ENCODE peak calls at places on chromosomes 11 and 22, in four cellular contexts. D is HepG2, E is K562, B is GM12878. A is an unnamed sample.

GRCh38 chr11:26507229-26507628 is 64.8 kb downstream of the MUC15 start:
- DNase-seq in D (no peak), E (no peak), B (no peak), A (no peak)

GRCh38 chr22:48567213-48567975 is 1260.3 kb downstream of the BRD1 start:
- DNase-seq in D (no peak), E (no peak), B (no peak), A (no peak)

GRCh38 chr11:68212421-68213134 is 518 bp downstream of the KMT5B start:
- DNase-seq in D (peak), E (peak), B (no peak), A (peak)

GRCh38 chr22:20137671-20138416 is 6.2 kb downstream of the ZDHHC8 start:
- DNase-seq in D (no peak), E (no peak), B (no peak), A (no peak)

GRCh38 chr11:33830903-33831648 is 56.8 kb upstream of the FBXO3 start:
- DNase-seq in D (no peak), E (no peak), B (no peak), A (no peak)

GRCh38 chr11:116948375-116948774 is 111.0 kb upstream of the APOA1 start:
- DNase-seq in D (no peak), E (no peak), B (no peak), A (no peak)

GRCh38 chr11:92399702-92400101 is 175.1 kb downstream of the FAT3 start:
- DNase-seq in D (no peak), E (no peak), B (no peak), A (no peak)

GRCh38 chr11:95283146-95283545 is 52.1 kb upstream of the SESN3 start:
- DNase-seq in D (no peak), E (no peak), B (no peak), A (no peak)

GRCh38 chr11:78190374-78190773 is 1.7 kb downstream of the USP35 start:
- DNase-seq in D (no peak), E (no peak), B (peak), A (no peak)

GRCh38 chr22:27518583-27519437 is 282.7 kb downstream of the MN1 start:
- DNase-seq in D (no peak), E (no peak), B (no peak), A (no peak)

GRCh38 chr11:43825217-43825816 is 55.3 kb upstream of the ALKBH3 start:
- DNase-seq in D (peak), E (peak), B (no peak), A (no peak)

GRCh38 chr22:43835736-43836135 is 23.6 kb upstream of the EFCAB6 start:
- DNase-seq in D (no peak), E (no peak), B (no peak), A (no peak)

GRCh38 chr22:19783531-19784395 is 23.2 kb downstream of the TBX1 start:
- DNase-seq in D (no peak), E (no peak), B (no peak), A (peak)

GRCh38 chr11:35927730-35928129 is 16.1 kb upstream of the LDLRAD3 start:
- DNase-seq in D (peak), E (no peak), B (no peak), A (no peak)

GRCh38 chr22:44286673-44287072 is 26.1 kb downstream of the SHISAL1 start:
- DNase-seq in D (no peak), E (no peak), B (no peak), A (no peak)

GRCh38 chr11:43516316-43516820 is 157.6 kb downstream of the TTC17 start:
- DNase-seq in D (no peak), E (no peak), B (no peak), A (peak)

GRCh38 chr22:37529652-37530345 is 10.6 kb upstream of the CARD10 start:
- DNase-seq in D (no peak), E (no peak), B (peak), A (no peak)

GRCh38 chr22:41946360-41947180 is at the start of gene CENPM:
- DNase-seq in D (peak), E (peak), B (peak), A (peak)

DNA sequence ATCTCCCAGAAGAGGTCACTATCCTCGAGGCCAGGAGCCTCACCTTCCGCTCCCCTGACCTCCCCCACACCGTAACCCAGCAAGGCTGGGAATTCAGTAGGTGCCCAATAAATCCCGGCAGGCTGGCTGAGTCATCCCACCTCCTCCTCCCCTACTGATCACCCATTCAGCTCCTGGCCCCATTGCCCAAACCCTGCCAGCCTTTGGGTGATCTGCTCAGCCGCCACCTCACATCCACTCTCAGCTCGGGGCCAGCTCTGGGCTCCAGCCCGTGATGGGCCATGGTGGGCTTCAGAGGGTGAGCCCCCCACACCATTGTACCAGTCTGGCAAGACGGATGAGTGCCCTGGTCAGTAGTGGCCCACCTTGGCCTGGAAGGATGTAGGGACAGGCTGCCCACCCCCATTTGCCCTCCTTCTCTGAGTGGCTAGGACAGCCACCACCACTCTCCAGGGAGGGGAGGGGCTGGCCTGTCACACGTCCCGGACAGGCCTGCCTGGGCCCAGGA is 8.2 kb downstream of the TRPM5 start:
- DNase-seq in D (no peak), E (no peak), B (no peak), A (no peak)
- TF ChIP-seq ETV6 in D (no peak), E (no peak), B (no peak), A (no peak)

DNA sequence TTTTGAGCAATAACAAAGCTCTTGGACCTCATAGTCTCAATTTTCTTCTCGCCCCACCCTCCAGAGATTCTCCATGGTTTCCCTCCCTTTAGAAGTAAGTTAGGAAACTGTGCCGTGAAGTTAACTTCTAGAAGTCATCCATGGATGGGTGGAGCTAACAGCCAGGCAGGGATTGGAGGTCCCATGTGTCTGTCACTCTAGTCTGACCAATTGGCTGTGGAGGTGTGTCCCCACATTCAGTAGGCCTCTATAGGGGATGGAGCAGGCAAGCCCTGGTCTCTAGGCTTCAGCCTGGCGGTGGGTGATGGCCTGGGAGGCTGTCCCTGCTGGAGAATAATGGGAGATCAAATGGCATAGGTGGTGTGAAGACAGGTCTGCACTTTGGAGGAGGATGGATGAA is 50.7 kb downstream of the TP53I11 start:
- DNase-seq in D (peak), E (peak), B (peak), A (peak)
- TF ChIP-seq ETV6 in D (no peak), E (no peak), B (no peak), A (no peak)

GRCh38 chr11:70531281-70532065 is 133.1 kb downstream of the CTTN start:
- DNase-seq in D (no peak), E (no peak), B (no peak), A (no peak)
- TF ChIP-seq ETV6 in D (no peak), E (no peak), B (no peak), A (no peak)

DNA sequence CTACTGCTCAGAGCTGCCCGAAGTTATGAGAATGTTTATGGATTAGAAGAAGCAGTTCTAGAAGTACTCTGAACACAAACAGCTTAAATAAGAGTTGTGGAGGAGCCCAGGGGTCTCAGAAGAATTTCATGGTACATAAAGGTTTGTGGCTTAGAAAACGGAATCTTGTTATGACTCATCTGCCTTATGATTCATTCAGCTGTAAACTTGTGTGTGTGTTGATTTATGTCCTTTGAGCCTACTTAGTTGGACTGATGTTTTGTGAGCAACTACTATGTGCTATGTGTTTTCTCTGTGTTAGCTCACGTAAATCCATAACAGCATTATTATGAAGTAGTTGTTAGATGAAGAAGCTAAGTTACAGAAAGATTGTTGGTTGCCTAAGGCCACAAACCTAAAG is 203.7 kb downstream of the PGR start:
- DNase-seq in D (no peak), E (peak), B (peak), A (no peak)
- TF ChIP-seq ETV6 in D (no peak), E (no peak), B (peak), A (no peak)

GRCh38 chr11:107446822-107447431 is 10.7 kb downstream of the CWF19L2 start:
- DNase-seq in D (no peak), E (no peak), B (no peak), A (no peak)
- TF ChIP-seq ETV6 in D (no peak), E (no peak), B (no peak), A (no peak)

DNA sequence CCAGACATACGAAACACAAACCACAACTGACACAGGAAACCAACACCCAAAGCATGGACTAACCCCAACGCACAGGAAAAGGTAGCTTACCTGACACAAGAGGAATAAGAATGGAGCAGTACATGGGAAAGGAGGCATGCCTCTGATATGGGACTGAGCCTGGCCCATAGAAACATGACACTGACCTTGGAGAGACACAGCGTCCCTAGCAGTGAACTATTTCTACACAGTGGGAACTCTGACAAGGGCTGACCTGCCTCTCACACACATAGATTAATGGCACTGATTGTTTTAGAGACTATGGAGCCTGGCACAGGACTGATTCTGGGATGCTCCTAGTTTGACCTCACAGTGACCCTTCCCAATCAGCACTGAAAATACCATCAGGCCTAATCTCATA is 12.0 kb downstream of the CCKBR start:
- DNase-seq in D (no peak), E (no peak), B (no peak), A (no peak)
- TF ChIP-seq ETV6 in D (no peak), E (no peak), B (no peak), A (no peak)

GRCh38 chr22:24444251-24444650 is 16.9 kb downstream of the ADORA2A start:
- DNase-seq in D (no peak), E (no peak), B (no peak), A (no peak)

GRCh38 chr22:24446291-24446611 is 18.9 kb downstream of the ADORA2A start:
- DNase-seq in D (no peak), E (no peak), B (no peak), A (no peak)

GRCh38 chr22:24445481-24446290 is 18.3 kb downstream of the ADORA2A start:
- DNase-seq in D (peak), E (peak), B (no peak), A (no peak)

GRCh38 chr22:24443668-24444067 is 16.3 kb downstream of the ADORA2A start:
- DNase-seq in D (no peak), E (no peak), B (no peak), A (no peak)

DNA sequence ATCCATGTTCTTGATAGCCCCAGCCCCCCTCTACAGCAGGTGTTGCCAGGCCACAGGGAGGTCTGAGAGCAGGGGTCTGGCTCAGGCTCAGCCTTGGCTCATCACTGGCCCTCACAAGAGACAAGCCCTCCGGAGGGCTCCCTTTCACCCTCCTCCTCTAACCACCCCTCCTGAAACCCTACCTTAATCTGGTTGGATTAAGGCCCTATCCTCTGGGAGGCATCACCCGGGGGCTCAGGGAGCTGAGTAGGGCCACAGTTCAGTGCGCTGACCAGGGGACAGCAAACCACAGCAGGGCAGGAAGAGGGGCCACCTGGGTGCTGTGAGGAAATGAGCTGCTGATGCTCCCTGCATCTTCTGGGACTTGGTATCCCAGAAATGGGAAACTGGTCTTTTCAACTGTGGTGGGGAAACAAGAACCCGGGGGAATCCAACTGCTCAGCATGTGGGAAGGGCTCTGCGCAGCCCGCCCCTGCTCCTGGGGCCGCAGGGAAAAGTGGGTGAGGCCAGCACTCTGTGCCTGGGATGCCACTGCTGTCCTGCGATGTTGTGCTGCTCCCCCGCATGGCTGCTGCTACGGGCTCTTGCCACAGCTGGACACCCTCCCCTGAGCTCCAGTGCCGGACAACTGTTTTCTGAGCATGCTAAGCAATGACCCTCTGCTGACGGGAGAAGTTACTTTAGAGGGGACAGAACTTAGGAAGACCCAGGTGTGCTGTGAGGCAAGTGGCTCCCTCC is 17.5 kb downstream of the ADORA2A start:
- DNase-seq in D (no peak), E (no peak), B (no peak), A (no peak)
- TF ChIP-seq ETV6 in D (no peak), E (no peak), B (no peak), A (no peak)

A was measured in WTC11.